ENCODE peak calls at places on chromosomes 3 and 15, in nine cellular contexts. X is astrocyte, A is sigmoid colon, E is thoracic aorta, Z is heart left ventricle, F is body of pancreas, B is GM23338, C is lower lobe of right lung, S is H1. I is an unnamed sample.

GRCh38 chr15:51380999-51381806 is 39.7 kb downstream of the GLDN start:
- DNase-seq in X (peak; percentile 45), A (peak; percentile 72), E (peak; percentile 45), Z (peak; percentile 57), F (peak; percentile 57), B (peak; percentile 86), C (no peak), S (no peak), I (peak; percentile 69)

GRCh38 chr3:1235526-1236120 is 142.8 kb downstream of the CNTN6 start:
- DNase-seq in X (no peak), A (no peak), E (no peak), Z (no peak), F (no peak), B (peak; percentile 6), C (no peak), S (no peak), I (no peak)

GRCh38 chr15:89075121-89075640 is 13.1 kb upstream of the ABHD2 start:
- DNase-seq in X (no peak), A (no peak), E (no peak), Z (no peak), F (no peak), B (no peak), C (no peak), S (no peak), I (no peak)

GRCh38 chr3:15438988-15439387 is 11.6 kb downstream of the EAF1 start:
- DNase-seq in X (no peak), A (no peak), E (no peak), Z (no peak), F (no peak), B (no peak), C (no peak), S (no peak), I (no peak)

GRCh38 chr3:15287565-15288330 is 44.6 kb downstream of the SH3BP5 start:
- DNase-seq in X (peak; percentile 81), A (peak; percentile 95), E (peak; percentile 35), Z (peak; percentile 43), F (no peak), B (no peak), C (peak; percentile 73), S (no peak), I (no peak)

GRCh38 chr3:108311797-108312196 is 15.4 kb downstream of the HHLA2 start:
- DNase-seq in X (no peak), A (no peak), E (no peak), Z (no peak), F (no peak), B (peak; percentile 41), C (no peak), S (no peak), I (no peak)

GRCh38 chr3:37599779-37600178 is 261.9 kb upstream of the CTDSPL start:
- DNase-seq in X (no peak), A (no peak), E (no peak), Z (no peak), F (no peak), B (no peak), C (no peak), S (no peak), I (no peak)

GRCh38 chr3:158768881-158769518 is 32.9 kb upstream of the MFSD1 start:
- DNase-seq in X (peak; percentile 98), A (peak; percentile 70), E (no peak), Z (peak; percentile 29), F (no peak), B (no peak), C (no peak), S (no peak), I (peak; percentile 71)

GRCh38 chr15:40010681-40011080 is 28.3 kb downstream of the SRP14 start:
- DNase-seq in X (peak; percentile 86), A (no peak), E (no peak), Z (no peak), F (no peak), B (no peak), C (no peak), S (no peak), I (no peak)

GRCh38 chr3:142022381-142022780 is 127.0 kb downstream of the TFDP2 start:
- DNase-seq in X (no peak), A (no peak), E (no peak), Z (no peak), F (no peak), B (peak; percentile 27), C (no peak), S (no peak), I (no peak)

GRCh38 chr15:73957785-73958184 is 31.5 kb downstream of the LOXL1 start:
- DNase-seq in X (no peak), A (peak; percentile 4), E (no peak), Z (no peak), F (no peak), B (no peak), C (no peak), S (no peak), I (no peak)

GRCh38 chr3:196948442-196949365 is 6.4 kb upstream of the NCBP2 start:
- DNase-seq in X (no peak), A (no peak), E (no peak), Z (no peak), F (no peak), B (peak; percentile 77), C (no peak), S (no peak), I (no peak)

GRCh38 chr3:39727415-39727814 is 82.0 kb upstream of the MYRIP start:
- DNase-seq in X (no peak), A (no peak), E (no peak), Z (no peak), F (no peak), B (peak; percentile 66), C (no peak), S (no peak), I (no peak)

GRCh38 chr3:39721076-39721475 is 88.3 kb upstream of the MYRIP start:
- DNase-seq in X (no peak), A (no peak), E (no peak), Z (no peak), F (no peak), B (no peak), C (no peak), S (no peak), I (no peak)

GRCh38 chr3:39718674-39719595 is 90.5 kb upstream of the MYRIP start:
- DNase-seq in X (peak; percentile 42), A (no peak), E (no peak), Z (no peak), F (no peak), B (no peak), C (no peak), S (no peak), I (no peak)

GRCh38 chr3:39725321-39725720 is 84.1 kb upstream of the MYRIP start:
- DNase-seq in X (no peak), A (no peak), E (no peak), Z (no peak), F (no peak), B (no peak), C (no peak), S (no peak), I (no peak)

DNA sequence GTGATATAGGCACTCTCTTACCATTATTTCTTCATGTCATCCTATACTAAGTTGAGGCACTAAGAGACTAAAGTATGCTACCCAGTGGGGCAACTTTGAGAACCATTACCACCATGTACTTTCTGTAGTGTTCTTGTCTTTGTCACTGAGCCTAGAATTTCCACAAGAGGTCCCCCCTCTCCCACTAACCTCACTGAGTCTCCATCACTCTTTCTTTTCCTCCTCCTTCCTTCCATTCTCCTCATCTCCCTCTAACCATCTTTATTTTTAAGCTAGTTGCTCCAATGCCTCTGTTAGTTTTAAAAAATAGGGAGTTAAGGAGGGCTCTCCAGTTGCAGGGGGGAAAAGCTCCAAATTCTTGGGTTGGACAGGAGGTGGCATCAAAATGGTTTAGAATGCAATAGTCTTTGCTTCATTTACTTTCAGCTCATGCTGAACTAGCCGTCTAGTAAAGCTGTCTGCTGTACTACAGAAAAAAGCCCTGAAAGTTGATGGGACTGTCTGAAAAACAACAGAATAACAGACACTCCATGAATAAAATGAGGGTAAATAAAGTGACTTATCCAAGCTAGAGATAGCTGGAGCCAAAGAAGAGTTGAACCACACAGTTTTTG is 85.1 kb upstream of the MYRIP start:
- DNase-seq in X (no peak), A (no peak), E (no peak), Z (no peak), F (no peak), B (peak; percentile 42), C (no peak), S (no peak), I (no peak)
- TF ChIP-seq CTCF in X (no peak), A (peak; percentile 12), E (no peak), Z (peak; percentile 37), F (no peak), B (peak; percentile 45), C (no peak), S (peak; percentile 39), I (peak; percentile 18)

DNA sequence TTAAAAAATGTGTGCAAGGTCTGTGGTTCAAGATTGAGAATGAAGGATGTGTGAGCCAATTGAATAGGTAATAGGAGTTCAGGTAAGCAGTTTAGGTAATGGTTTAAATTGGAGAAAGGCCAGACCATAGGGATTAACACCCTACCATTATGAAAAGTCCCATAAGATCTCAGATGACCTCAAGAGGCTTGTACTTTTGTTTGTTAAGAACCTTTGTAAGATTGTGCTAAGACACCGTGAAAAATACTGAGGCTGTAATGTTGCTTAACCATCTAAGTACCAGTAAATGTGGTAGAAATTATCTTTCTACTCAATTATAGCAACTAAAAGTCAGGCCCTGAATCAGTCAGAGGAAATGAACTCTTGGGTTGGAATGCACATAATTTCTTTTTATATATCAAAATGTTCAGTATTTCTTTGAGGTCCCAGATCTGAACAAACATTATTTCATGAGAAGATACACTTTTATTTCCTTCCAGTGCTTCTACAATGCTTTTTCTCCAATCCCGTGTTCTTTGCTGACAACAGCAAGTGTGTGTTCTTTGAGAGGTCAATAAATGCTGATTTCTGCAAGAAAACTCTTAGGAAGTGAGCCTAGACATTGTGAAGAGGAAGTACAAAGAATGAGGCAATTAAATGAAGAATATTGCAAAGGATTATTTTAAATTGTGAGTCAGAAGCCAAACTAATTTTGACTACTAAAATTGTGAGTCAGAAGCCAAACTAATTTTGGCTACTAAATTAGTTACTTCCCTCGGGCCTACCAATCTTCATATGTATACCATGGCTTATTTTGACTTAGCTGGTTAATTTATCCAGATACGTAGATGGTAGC is 66.5 kb downstream of the TCF12 start:
- DNase-seq in X (peak; percentile 48), A (no peak), E (no peak), Z (no peak), F (no peak), B (no peak), C (no peak), S (no peak), I (no peak)
- H3K4me3 ChIP-seq in X (no peak overlapping the region), A (no peak overlapping the region), E (no peak overlapping the region), Z (no peak overlapping the region), F (no peak overlapping the region), B (no peak overlapping the region), C (no peak overlapping the region), S (no peak overlapping the region), I (no peak overlapping the region)

GRCh38 chr3:32557640-32558352 is 12.9 kb downstream of the DYNC1LI1 start:
- DNase-seq in X (no peak), A (no peak), E (no peak), Z (no peak), F (no peak), B (no peak), C (no peak), S (no peak), I (no peak)
- H3K4me1 ChIP-seq in X (no peaks in the 10 kb centered on the region), A (no peaks in the 10 kb centered on the region), E (peaks cover 19% of the 10 kb centered on the region), Z (no peaks in the 10 kb centered on the region), F (peaks cover 6% of the 10 kb centered on the region), B (no peaks in the 10 kb centered on the region), C (peaks cover 36% of the 10 kb centered on the region), S (peaks cover 3% of the 10 kb centered on the region), I (peaks cover 13% of the 10 kb centered on the region)

GRCh38 chr3:127730171-127730570 is 57.4 kb downstream of the ABTB1 start:
- DNase-seq in X (no peak), A (no peak), E (no peak), Z (no peak), F (no peak), B (no peak), C (no peak), S (no peak), I (no peak)
- TF ChIP-seq CTCF in X (no peak), A (no peak), E (no peak), Z (no peak), F (no peak), B (no peak), C (no peak), S (no peak), I (no peak)